ENCODE peak calls at places on chromosome X, in five cellular contexts. W is GM13976, J is choroid plexus epithelial cell, N is midbrain, C is T47D. R is an unnamed sample.

GRCh38 chrX:154136627-154137161 is 7.3 kb upstream of the OPN1LW start:
- DNase-seq in J (peak; percentile 36), C (peak; percentile 21), N (peak; percentile 8), W (peak; percentile 78), R (peak; percentile 77)

GRCh38 chrX:9566150-9566621 is 101.3 kb downstream of the TBL1X start:
- DNase-seq in C (peak; percentile 18), N (peak; percentile 39), W (no peak), J (peak; percentile 87), R (peak; percentile 83)

GRCh38 chrX:72238721-72239475 is at the start of gene ERCC6L:
- DNase-seq in N (peak; percentile 79), C (peak; percentile 66), W (peak; percentile 93), J (peak; percentile 91), R (peak; percentile 90)

GRCh38 chrX:103503163-103503852 is 16.0 kb downstream of the RAB40A start:
- DNase-seq in C (no peak), J (peak; percentile 28), W (no peak), N (no peak), R (peak; percentile 41)

GRCh38 chrX:17836830-17837229 is 24.3 kb downstream of the RAI2 start:
- DNase-seq in W (no peak), N (no peak), J (no peak), C (no peak), R (no peak)

GRCh38 chrX:68498044-68498507 is 775 bp upstream of the YIPF6 start:
- DNase-seq in N (no peak), C (no peak), W (peak; percentile 29), J (peak; percentile 41), R (no peak)

GRCh38 chrX:357693-358471 is 28.8 kb downstream of the PPP2R3B start:
- DNase-seq in C (no peak), J (peak; percentile 63), N (no peak), W (no peak), R (no peak)

GRCh38 chrX:71181558-71181909 is 36.9 kb downstream of the NLGN3 start:
- DNase-seq in J (peak; percentile 23), W (no peak), C (no peak), N (no peak), R (peak; percentile 25)

GRCh38 chrX:137916090-137916746 is 350.3 kb downstream of the ZIC3 start:
- DNase-seq in W (no peak), N (no peak), C (no peak), J (no peak), R (no peak)

GRCh38 chrX:131792789-131793462 is 230.2 kb upstream of the STK26 start:
- DNase-seq in N (peak; percentile 91), W (no peak), J (peak; percentile 44), C (no peak), R (peak; percentile 99)

GRCh38 chrX:50107470-50107869 is 93.3 kb downstream of the AKAP4 start:
- DNase-seq in C (no peak), W (no peak), N (no peak), J (peak; percentile 13), R (no peak)

GRCh38 chrX:31397119-31397518 is 325.3 kb upstream of the FTHL17 start:
- DNase-seq in N (no peak), W (no peak), J (no peak), C (no peak), R (no peak)

GRCh38 chrX:39519213-39519544 is 578.6 kb downstream of the BCOR start:
- DNase-seq in C (no peak), J (peak; percentile 43), W (no peak), N (no peak), R (peak; percentile 13)

GRCh38 chrX:13128104-13128503 is 83.7 kb upstream of the FAM9C start:
- DNase-seq in N (no peak), C (no peak), J (peak; percentile 55), W (no peak), R (peak; percentile 69)

GRCh38 chrX:73940893-73941470 is 363.0 kb upstream of the ZCCHC13 start:
- DNase-seq in N (no peak), J (no peak), W (no peak), C (no peak), R (no peak)

GRCh38 chrX:137051978-137052640 is 18.3 kb upstream of the GPR101 start:
- DNase-seq in C (peak; percentile 30), W (peak; percentile 82), N (peak; percentile 47), J (peak; percentile 48), R (peak; percentile 72)

GRCh38 chrX:7261672-7262332 is 113.8 kb upstream of the PUDP start:
- DNase-seq in C (no peak), J (no peak), N (no peak), W (peak; percentile 59), R (no peak)

GRCh38 chrX:153669174-153669890 is 4.3 kb downstream of the PNCK start:
- DNase-seq in C (no peak), W (peak; percentile 74), N (no peak), J (peak; percentile 14), R (peak; percentile 60)

GRCh38 chrX:154732421-154733071 is 18.3 kb downstream of the GAB3 start:
- DNase-seq in N (no peak), W (no peak), C (no peak), J (peak; percentile 72), R (peak; percentile 46)

GRCh38 chrX:100995469-100995868 is 26.0 kb downstream of the ARL13A start:
- DNase-seq in J (peak; percentile 78), W (no peak), C (no peak), N (no peak), R (peak; percentile 35)

GRCh38 chrX:133999013-133999705 is 13.8 kb upstream of the GPC3 start:
- DNase-seq in W (no peak), C (no peak), J (no peak), N (no peak), R (peak; percentile 82)

GRCh38 chrX:13646154-13646549 is 6.8 kb upstream of the TCEANC start:
- DNase-seq in N (peak; percentile 53), J (peak; percentile 78), W (peak; percentile 35), C (peak; percentile 15), R (peak; percentile 88)

GRCh38 chrX:41480508-41481260 is 33.5 kb downstream of the NYX start:
- DNase-seq in J (no peak), C (no peak), N (no peak), W (no peak), R (no peak)

GRCh38 chrX:124028177-124028576 is 66.7 kb downstream of the STAG2 start:
- DNase-seq in C (no peak), N (no peak), J (peak; percentile 7), W (no peak), R (no peak)

GRCh38 chrX:7027071-7027470 is 120.4 kb upstream of the STS start:
- DNase-seq in C (no peak), J (no peak), W (no peak), N (no peak), R (no peak)

GRCh38 chrX:39953027-39953426 is 144.7 kb downstream of the BCOR start:
- DNase-seq in C (no peak), N (no peak), J (no peak), W (no peak), R (no peak)

GRCh38 chrX:103220511-103221406 is 5.9 kb downstream of the BEX4 start:
- DNase-seq in W (no peak), N (no peak), C (no peak), J (no peak), R (no peak)

GRCh38 chrX:123121241-123121640 is 62.8 kb upstream of the GRIA3 start:
- DNase-seq in J (no peak), C (no peak), W (no peak), N (no peak), R (no peak)

GRCh38 chrX:138519296-138519695 is 192.2 kb downstream of the FGF13 start:
- DNase-seq in W (no peak), C (no peak), J (no peak), N (no peak), R (no peak)